ENCODE peak calls at places on chromosome X, in six cellular contexts. Y is aorta, M is heart left ventricle, V is testis, I is right atrium auricular region, X is sigmoid colon. B is an unnamed sample.

GRCh38 chrX:154785711-154786110 is 19.6 kb downstream of the MPP1 start:
- DNase-seq in Y (no peak), M (no peak), V (no peak), I (no peak), X (no peak), B (no peak)

GRCh38 chrX:114028907-114029662 is 554.8 kb upstream of the HTR2C start:
- DNase-seq in Y (no peak), M (no peak), V (no peak), I (no peak), X (no peak), B (no peak)

GRCh38 chrX:30795981-30796958 is 92.8 kb downstream of the TAB3 start:
- DNase-seq in Y (no peak), M (no peak), V (no peak), I (no peak), X (no peak), B (no peak)

GRCh38 chrX:40098264-40099045 is 697 bp upstream of the BCOR start:
- DNase-seq in Y (no peak), M (peak), V (peak), I (no peak), X (no peak), B (peak)

GRCh38 chrX:102840871-102841705 is 96.0 kb upstream of the RAB40AL start:
- DNase-seq in Y (no peak), M (no peak), V (no peak), I (no peak), X (no peak), B (no peak)

GRCh38 chrX:46447384-46447783 is 97.8 kb downstream of the ZNF674 start:
- DNase-seq in Y (no peak), M (no peak), V (peak), I (no peak), X (no peak), B (no peak)

GRCh38 chrX:102765217-102765616 is 44.7 kb downstream of the GPRASP3 start:
- DNase-seq in Y (no peak), M (no peak), V (no peak), I (peak), X (peak), B (no peak)

GRCh38 chrX:108223606-108224005 is 132.0 kb downstream of the ATG4A start:
- DNase-seq in Y (no peak), M (no peak), V (no peak), I (no peak), X (no peak), B (no peak)

GRCh38 chrX:131861088-131861787 is 161.9 kb upstream of the STK26 start:
- DNase-seq in Y (no peak), M (no peak), V (no peak), I (no peak), X (no peak), B (no peak)

GRCh38 chrX:51860679-51861078 is 32.7 kb upstream of the MAGED1 start:
- DNase-seq in Y (no peak), M (no peak), V (peak), I (no peak), X (no peak), B (no peak)

GRCh38 chrX:24026403-24026801 is 584 bp downstream of the KLHL15 start:
- DNase-seq in Y (no peak), M (no peak), V (no peak), I (no peak), X (no peak), B (no peak)

GRCh38 chrX:2502668-2503519 is 2.1 kb upstream of the DHRSX start:
- DNase-seq in Y (peak), M (no peak), V (no peak), I (no peak), X (no peak), B (no peak)

GRCh38 chrX:112664928-112665327 is 14.8 kb downstream of the LHFPL1 start:
- DNase-seq in Y (no peak), M (no peak), V (no peak), I (no peak), X (no peak), B (no peak)

GRCh38 chrX:45274576-45274975 is 73.9 kb upstream of the DIPK2B start:
- DNase-seq in Y (no peak), M (no peak), V (no peak), I (no peak), X (no peak), B (no peak)

GRCh38 chrX:110683925-110684324 is 111.7 kb downstream of the CHRDL1 start:
- DNase-seq in Y (no peak), M (no peak), V (no peak), I (no peak), X (no peak), B (no peak)

GRCh38 chrX:130682990-130683389 is 220.0 kb downstream of the ENOX2 start:
- DNase-seq in Y (no peak), M (no peak), V (no peak), I (no peak), X (no peak), B (no peak)

GRCh38 chrX:67692246-67692645 is 148.4 kb downstream of the AR start:
- DNase-seq in Y (no peak), M (no peak), V (no peak), I (no peak), X (no peak), B (no peak)

GRCh38 chrX:43615677-43616076 is 40.4 kb upstream of the MAOA start:
- DNase-seq in Y (no peak), M (no peak), V (no peak), I (no peak), X (no peak), B (no peak)

GRCh38 chrX:76802698-76803097 is 375.2 kb downstream of the MAGEE1 start:
- DNase-seq in Y (no peak), M (no peak), V (no peak), I (no peak), X (no peak), B (no peak)

GRCh38 chrX:40327085-40327484 is 229.3 kb upstream of the BCOR start:
- DNase-seq in Y (no peak), M (no peak), V (no peak), I (no peak), X (no peak), B (no peak)

GRCh38 chrX:63658920-63659319 is 126.1 kb downstream of the ARHGEF9 start:
- DNase-seq in Y (no peak), M (peak), V (no peak), I (peak), X (no peak), B (no peak)

GRCh38 chrX:103398321-103398937 is 22.1 kb downstream of the BEX3 start:
- DNase-seq in Y (no peak), M (no peak), V (no peak), I (no peak), X (no peak), B (no peak)

GRCh38 chrX:103183912-103184311 is 31.0 kb upstream of the BEX4 start:
- DNase-seq in Y (no peak), M (no peak), V (no peak), I (no peak), X (no peak), B (no peak)

GRCh38 chrX:68697036-68697435 is 49.6 kb downstream of the STARD8 start:
- DNase-seq in Y (no peak), M (no peak), V (no peak), I (no peak), X (no peak), B (no peak)

GRCh38 chrX:46185923-46186810 is 359.1 kb downstream of the ZNF674 start:
- DNase-seq in Y (no peak), M (no peak), V (no peak), I (no peak), X (no peak), B (no peak)

GRCh38 chrX:40966204-40966820 is 118.9 kb upstream of the USP9X start:
- DNase-seq in Y (no peak), M (no peak), V (no peak), I (no peak), X (no peak), B (no peak)

GRCh38 chrX:49846004-49846403 is 16.9 kb downstream of the PAGE4 start:
- DNase-seq in Y (no peak), M (no peak), V (no peak), I (no peak), X (no peak), B (no peak)

GRCh38 chrX:151169783-151170182 is 6.6 kb upstream of the GPR50 start:
- DNase-seq in Y (no peak), M (no peak), V (no peak), I (no peak), X (no peak), B (no peak)

GRCh38 chrX:66013195-66013816 is 26.6 kb downstream of the VSIG4 start:
- DNase-seq in Y (no peak), M (no peak), V (no peak), I (no peak), X (no peak), B (no peak)

GRCh38 chrX:151871244-151871643 is 41.4 kb upstream of the MAGEA4 start:
- DNase-seq in Y (no peak), M (no peak), V (no peak), I (no peak), X (no peak), B (no peak)

GRCh38 chrX:47854474-47854873 is 17.8 kb downstream of the ZNF81 start:
- DNase-seq in Y (no peak), M (peak), V (peak), I (no peak), X (no peak), B (no peak)

GRCh38 chrX:143669395-143669794 is 33.5 kb upstream of the SLITRK4 start:
- DNase-seq in Y (no peak), M (no peak), V (no peak), I (no peak), X (no peak), B (no peak)

GRCh38 chrX:139058831-139059495 is 347.4 kb upstream of the FGF13 start:
- DNase-seq in Y (no peak), M (no peak), V (no peak), I (no peak), X (no peak), B (no peak)

GRCh38 chrX:50161143-50161542 is 39.7 kb downstream of the AKAP4 start:
- DNase-seq in Y (no peak), M (no peak), V (no peak), I (no peak), X (no peak), B (no peak)

GRCh38 chrX:143632625-143633387 is 3.1 kb downstream of the SLITRK4 start:
- DNase-seq in Y (no peak), M (no peak), V (peak), I (no peak), X (no peak), B (no peak)

GRCh38 chrX:139691843-139692505 is 16.0 kb downstream of the MCF2 start:
- DNase-seq in Y (peak), M (no peak), V (no peak), I (no peak), X (no peak), B (no peak)

GRCh38 chrX:140799216-140799615 is 89.7 kb downstream of the LINC00632 start:
- DNase-seq in Y (no peak), M (no peak), V (no peak), I (no peak), X (no peak), B (no peak)

DNA sequence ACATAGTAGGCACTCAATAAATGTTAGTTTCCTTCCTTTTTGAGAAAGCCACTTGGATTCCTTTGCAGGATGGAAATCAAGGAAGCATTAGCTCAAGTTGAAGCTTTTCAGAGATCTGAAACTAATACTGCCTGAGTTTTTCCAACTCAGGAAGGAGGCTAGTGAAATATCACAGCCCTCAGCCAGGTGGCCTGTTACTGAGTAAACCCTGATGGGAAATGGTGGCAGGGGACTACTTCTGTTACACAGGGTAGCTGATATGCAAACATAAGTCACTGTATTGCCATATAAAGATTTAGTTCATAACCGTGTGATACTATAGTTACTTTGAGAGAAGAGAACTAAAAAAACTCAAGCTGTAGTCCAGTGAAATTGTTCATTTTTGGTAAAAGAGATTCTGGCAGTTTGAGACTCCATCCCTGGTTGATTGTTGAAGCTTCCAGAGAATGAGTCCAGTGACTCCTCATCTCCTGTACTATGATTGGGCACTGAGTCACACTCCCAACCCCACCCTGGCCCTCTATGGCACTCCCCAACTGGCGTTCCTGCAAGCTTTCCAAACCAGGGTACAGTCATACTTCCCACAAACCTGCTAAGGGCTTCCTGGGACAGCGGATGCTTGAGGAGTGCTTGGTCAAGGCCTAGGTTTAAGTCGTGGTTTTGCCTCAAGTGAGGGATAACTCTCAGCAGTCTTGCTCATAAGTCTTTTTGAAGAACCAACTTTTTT is 81.8 kb downstream of the MID1IP1 start:
- DNase-seq in Y (no peak), M (no peak), V (no peak), I (no peak), X (no peak), B (no peak)
- H3K27ac ChIP-seq in Y (no peak), M (no peak), V (no peak), I (no peak), X (no peak), B (no peak)

GRCh38 chrX:17829526-17829925 is 31.6 kb downstream of the RAI2 start:
- DNase-seq in Y (no peak), M (no peak), V (no peak), I (no peak), X (no peak), B (no peak)
- H3K27ac ChIP-seq in Y (no peak), M (no peak), V (peak), I (no peak), X (peak), B (no peak)

DNA sequence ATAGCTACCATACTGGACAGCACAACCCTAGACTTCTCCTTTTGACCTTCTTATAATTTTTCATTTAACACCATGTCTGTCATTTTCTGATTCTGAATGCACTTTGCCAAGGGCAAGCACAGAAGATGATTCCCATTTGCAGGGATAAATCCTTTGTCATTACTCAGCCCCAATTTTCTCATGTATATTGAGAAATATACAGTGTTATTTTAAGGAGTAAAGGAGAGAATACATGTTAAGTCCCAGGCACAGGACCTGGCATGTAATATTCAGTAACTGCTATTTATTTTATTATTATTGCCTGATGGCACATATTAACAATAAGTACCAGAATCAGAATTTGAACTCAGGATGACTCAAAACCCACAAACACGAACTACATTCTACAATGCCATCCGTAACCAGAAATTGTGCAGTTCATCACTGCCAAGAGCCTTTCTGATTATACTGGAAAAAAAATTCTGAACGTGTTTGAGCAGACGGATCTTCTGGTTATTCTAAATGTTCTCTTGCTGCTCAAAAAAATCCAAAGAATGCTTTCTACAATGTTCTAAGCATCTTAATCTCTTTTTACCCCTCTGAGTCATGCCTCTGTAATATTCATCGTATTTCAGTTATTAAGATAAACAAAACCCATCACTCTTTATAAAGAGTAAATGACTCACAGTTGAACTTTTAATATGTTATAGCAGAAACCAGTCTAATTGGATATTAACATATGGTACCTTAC is 170.0 kb downstream of the MID1 start:
- DNase-seq in Y (no peak), M (no peak), V (no peak), I (no peak), X (no peak), B (no peak)
- H3K27ac ChIP-seq in Y (no peak), M (no peak), V (no peak), I (no peak), X (no peak), B (no peak)

GRCh38 chrX:78957768-78958130 is 12.6 kb downstream of the P2RY10 start:
- DNase-seq in Y (no peak), M (no peak), V (no peak), I (no peak), X (no peak), B (no peak)

GRCh38 chrX:78958419-78959116 is 13.4 kb downstream of the P2RY10 start:
- DNase-seq in Y (no peak), M (no peak), V (no peak), I (no peak), X (no peak), B (no peak)

GRCh38 chrX:78960888-78961287 is 15.7 kb downstream of the P2RY10 start:
- DNase-seq in Y (no peak), M (no peak), V (no peak), I (no peak), X (no peak), B (no peak)

GRCh38 chrX:78957049-78957767 is 12.0 kb downstream of the P2RY10 start:
- DNase-seq in Y (no peak), M (no peak), V (no peak), I (no peak), X (no peak), B (no peak)
- H3K27ac ChIP-seq in Y (no peak), M (no peak), V (no peak), I (no peak), X (no peak), B (no peak)

GRCh38 chrX:3733043-3733430 is 19.6 kb upstream of the PRKX start:
- DNase-seq in Y (no peak), M (no peak), V (no peak), I (no peak), X (no peak), B (no peak)

DNA sequence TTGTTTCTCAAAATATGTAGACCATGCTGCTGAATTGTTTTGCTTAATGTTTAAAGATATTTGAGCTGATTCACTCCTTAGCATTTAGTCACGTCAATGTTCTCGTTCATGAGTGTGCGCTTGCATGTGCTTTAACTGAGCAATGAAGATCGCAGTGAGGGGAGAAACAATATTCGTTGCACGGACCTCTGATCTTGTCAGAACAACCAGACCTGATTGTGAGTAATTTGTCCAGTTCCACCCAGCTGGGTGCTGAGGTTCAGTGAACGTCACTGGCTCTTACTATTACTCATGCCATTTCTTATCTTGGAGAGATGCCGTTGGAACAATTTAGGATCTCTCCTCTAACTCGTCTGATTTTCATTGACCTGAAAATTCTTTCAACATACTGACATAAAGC is 15.0 kb upstream of the PRKX start:
- DNase-seq in Y (no peak), M (no peak), V (peak), I (no peak), X (no peak), B (no peak)
- H3K27ac ChIP-seq in Y (no peak), M (no peak), V (peak), I (no peak), X (no peak), B (no peak)

DNA sequence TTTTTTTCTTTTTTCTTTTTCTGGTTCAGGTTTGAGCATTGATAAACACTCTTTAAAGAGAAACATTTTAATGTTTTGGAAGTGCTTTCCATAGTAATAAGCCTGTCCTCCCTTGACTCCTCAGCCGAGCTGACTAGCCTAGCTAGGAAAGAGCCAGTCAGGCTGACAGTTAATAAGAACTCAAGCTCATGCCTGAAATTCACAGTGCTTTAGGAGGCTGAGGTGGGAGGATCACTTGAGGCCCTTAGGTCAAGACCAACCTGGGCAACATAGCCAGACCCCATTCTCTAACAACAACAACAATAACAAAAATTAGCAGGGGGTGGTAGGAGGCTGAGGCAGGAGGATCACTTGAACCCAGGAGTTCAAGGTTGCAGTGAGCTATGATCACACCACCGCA is 53.4 kb upstream of the ZCCHC13 start:
- DNase-seq in Y (no peak), M (no peak), V (no peak), I (no peak), X (no peak), B (no peak)
- H3K27ac ChIP-seq in Y (no peak), M (peak), V (no peak), I (no peak), X (peak), B (peak)

B was measured in upper lobe of right lung.